ENCODE peak calls at places on chromosomes 4 and X, in six cellular contexts. Y is K562, F is body of pancreas, L is HepG2, A is gastrocnemius medialis, E is heart left ventricle. P is an unnamed sample.

GRCh38 chr4:166675411-166675810 is 558.9 kb downstream of the SPOCK3 start:
- ATAC-seq in A (no peak), E (no peak), Y (no peak), L (no peak), F (no peak), P (no peak)

GRCh38 chr4:161538941-161539340 is 624.9 kb downstream of the FSTL5 start:
- ATAC-seq in A (no peak), E (no peak), L (no peak), F (no peak), Y (no peak), P (no peak)

GRCh38 chr4:151486166-151486565 is 77.2 kb downstream of the FHIP1A start:
- ATAC-seq in Y (no peak), A (no peak), F (no peak), L (no peak), E (no peak), P (no peak)

GRCh38 chrX:41703574-41704029 is 14.8 kb downstream of the GPR34 start:
- ATAC-seq in F (no peak), Y (no peak), L (no peak), E (no peak), A (no peak), P (no peak)

GRCh38 chr4:109301691-109302365 is 630 bp downstream of the COL25A1 start:
- ATAC-seq in Y (no peak), E (no peak), A (no peak), L (no peak), F (peak; percentile 21), P (peak; percentile 32)

GRCh38 chr4:1229117-1229849 is 19.6 kb downstream of the CTBP1 start:
- ATAC-seq in E (no peak), L (no peak), F (no peak), Y (no peak), A (no peak), P (no peak)

GRCh38 chr4:127747883-127748282 is 17.7 kb downstream of the SLC25A31 start:
- ATAC-seq in E (no peak), Y (no peak), F (no peak), A (peak; percentile 54), L (no peak), P (no peak)

GRCh38 chr4:4415107-4415805 is 28.4 kb downstream of the NSG1 start:
- ATAC-seq in L (no peak), A (no peak), E (no peak), Y (no peak), F (no peak), P (no peak)

GRCh38 chr4:118898684-118899138 is 10.1 kb downstream of the SYNPO2 start:
- ATAC-seq in F (no peak), L (no peak), A (peak; percentile 79), Y (no peak), E (peak; percentile 88), P (peak; percentile 89)

GRCh38 chr4:168488800-168489404 is 8.0 kb upstream of the PALLD start:
- ATAC-seq in L (no peak), F (no peak), E (peak; percentile 77), A (peak; percentile 85), Y (no peak), P (no peak)

GRCh38 chr4:145278341-145279121 is 98.1 kb upstream of the OTUD4 start:
- ATAC-seq in E (no peak), A (peak; percentile 17), L (no peak), F (no peak), Y (peak; percentile 94), P (no peak)

GRCh38 chrX:41481264-41482109 is 34.3 kb downstream of the NYX start:
- ATAC-seq in A (no peak), Y (peak; percentile 91), E (no peak), L (peak; percentile 88), F (no peak), P (no peak)

GRCh38 chr4:117900832-117901231 is 133.5 kb upstream of the NDST3 start:
- ATAC-seq in Y (no peak), A (no peak), L (no peak), F (no peak), E (no peak), P (no peak)

GRCh38 chr4:24966076-24966475 is 53.2 kb upstream of the CCDC149 start:
- ATAC-seq in F (no peak), E (no peak), L (no peak), A (no peak), Y (no peak), P (no peak)

GRCh38 chrX:10569946-10570345 is 50.4 kb downstream of the MID1 start:
- ATAC-seq in Y (no peak), A (no peak), L (no peak), F (no peak), E (no peak), P (no peak)

GRCh38 chr4:85745939-85746338 is 271.0 kb downstream of the ARHGAP24 start:
- ATAC-seq in F (no peak), A (no peak), Y (no peak), E (no peak), L (no peak), P (no peak)

GRCh38 chrX:21700967-21701366 is 42.8 kb upstream of the KLHL34 start:
- ATAC-seq in Y (no peak), E (no peak), A (peak; percentile 37), L (peak; percentile 41), F (no peak), P (no peak)

GRCh38 chrX:42108140-42108503 is 184.8 kb upstream of the CASK start:
- ATAC-seq in E (no peak), L (no peak), Y (no peak), A (no peak), F (no peak), P (no peak)

GRCh38 chrX:70016513-70016912 is 33.2 kb downstream of the AWAT2 start:
- ATAC-seq in L (no peak), Y (no peak), A (no peak), E (no peak), F (no peak), P (no peak)

GRCh38 chr4:128161138-128161537 is 100.0 kb downstream of the LARP1B start:
- ATAC-seq in L (no peak), F (no peak), Y (peak; percentile 53), E (no peak), A (no peak), P (no peak)

GRCh38 chr4:146273204-146273901 is 59.0 kb downstream of the REELD1 start:
- ATAC-seq in E (no peak), Y (no peak), L (no peak), A (no peak), F (no peak), P (no peak)

GRCh38 chr4:97987019-97987648 is 156.1 kb downstream of the STPG2 start:
- ATAC-seq in F (no peak), L (no peak), E (no peak), Y (no peak), A (no peak), P (no peak)

GRCh38 chrX:139739138-139739537 is 31.2 kb upstream of the MCF2 start:
- ATAC-seq in E (no peak), Y (no peak), L (no peak), A (peak; percentile 47), F (no peak), P (no peak)

GRCh38 chrX:50586407-50586806 is 115.8 kb upstream of the DGKK start:
- ATAC-seq in A (no peak), L (no peak), Y (no peak), E (no peak), F (no peak), P (no peak)

GRCh38 chr4:24604558-24605214 is 20.3 kb upstream of the DHX15 start:
- ATAC-seq in Y (no peak), E (no peak), F (no peak), L (no peak), A (no peak), P (no peak)

DNA sequence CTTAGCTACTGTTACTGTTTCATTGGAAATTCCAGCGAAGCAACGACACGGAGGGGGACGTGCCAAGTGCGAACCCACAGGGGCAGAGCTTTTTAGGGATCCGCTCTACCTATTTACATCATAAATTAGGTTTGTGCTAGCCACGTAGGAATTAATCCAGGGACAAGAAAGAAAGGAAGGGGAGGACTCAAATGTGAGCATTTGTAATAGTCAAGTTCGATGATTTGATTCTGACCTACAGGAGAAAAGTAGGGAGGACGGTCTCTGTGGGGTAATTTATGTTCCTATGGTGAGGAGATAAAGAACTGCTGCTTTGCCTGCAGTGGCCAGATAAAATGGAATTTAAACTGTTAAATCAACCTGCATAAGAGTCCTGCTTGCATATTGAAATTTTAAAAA is 1.7 kb downstream of the INTS6L start:
- ATAC-seq in A (no peak), F (peak; percentile 47), Y (peak; percentile 7), E (no peak), L (no peak), P (no peak)
- TF ChIP-seq POLR2A in A (no peak), F (no peak), Y (peak; percentile 8), E (no peak), L (no peak), P (no peak)

GRCh38 chrX:136529795-136530194 is 2.2 kb upstream of the VGLL1 start:
- ATAC-seq in Y (peak; percentile 92), A (no peak), L (no peak), F (no peak), E (no peak), P (no peak)
- H3K4me3 ChIP-seq in Y (no peak overlapping the region), A (no peak overlapping the region), L (no peak overlapping the region), F (no peak overlapping the region), E (no peak overlapping the region), P (no peak overlapping the region)

GRCh38 chr4:152824561-152824960 is 44.8 kb downstream of the ARFIP1 start:
- ATAC-seq in Y (no peak), F (no peak), L (no peak), A (no peak), E (no peak), P (no peak)

GRCh38 chr4:152822323-152822722 is 42.6 kb downstream of the ARFIP1 start:
- ATAC-seq in Y (no peak), L (no peak), E (no peak), A (no peak), F (no peak), P (no peak)

GRCh38 chr4:152825336-152825735 is 45.6 kb downstream of the ARFIP1 start:
- ATAC-seq in A (no peak), L (no peak), F (no peak), Y (no peak), E (no peak), P (no peak)

GRCh38 chr4:152831416-152831815 is 51.7 kb downstream of the ARFIP1 start:
- ATAC-seq in F (no peak), A (no peak), Y (no peak), E (no peak), L (no peak), P (no peak)

GRCh38 chr4:152828122-152828521 is 48.4 kb downstream of the ARFIP1 start:
- ATAC-seq in L (no peak), Y (no peak), A (no peak), E (no peak), F (no peak), P (no peak)
- TF ChIP-seq POLR2A in L (no peak), Y (no peak), A (no peak), E (no peak), F (no peak), P (no peak)

DNA sequence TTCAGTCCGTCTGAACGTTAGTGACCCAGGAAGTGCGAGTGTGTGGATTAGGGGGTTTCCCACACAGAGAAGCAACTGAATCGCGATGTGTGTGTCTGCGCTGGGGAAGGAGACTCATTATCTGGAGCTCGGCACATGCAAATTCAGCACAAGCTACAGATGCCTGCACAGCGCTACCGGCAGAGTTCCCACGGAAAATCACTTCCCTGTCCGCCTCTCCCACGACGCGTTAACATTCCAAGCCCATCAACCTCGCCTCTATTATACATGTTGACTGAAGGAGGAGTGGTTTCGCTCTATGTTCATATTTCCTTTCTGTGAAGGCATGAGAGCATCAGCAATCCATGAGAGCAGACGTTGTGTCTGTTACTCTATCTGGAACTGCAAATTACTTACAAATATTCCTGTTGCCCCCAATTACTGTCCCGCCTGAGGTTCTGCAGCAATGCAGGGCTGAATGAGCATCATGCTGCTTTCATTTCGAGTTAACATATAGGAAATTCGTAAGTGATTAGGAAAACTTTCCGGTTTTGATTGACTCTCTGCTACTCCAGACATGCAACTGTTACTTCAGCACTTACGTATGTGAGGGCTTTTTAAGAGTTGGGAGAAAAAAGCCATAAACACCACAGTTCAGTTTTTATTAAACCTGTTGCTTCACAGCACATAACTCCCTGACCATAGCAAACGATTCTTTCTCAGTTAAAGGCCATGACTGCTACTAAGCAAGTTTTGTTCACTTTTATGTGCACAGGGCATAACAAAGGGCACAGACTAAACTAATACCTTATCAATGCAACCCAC is 15.0 kb upstream of the MTNR1A start:
- ATAC-seq in Y (peak; percentile 51), L (peak; percentile 63), F (peak; percentile 93), E (no peak), A (no peak), P (no peak)
- H3K4me3 ChIP-seq in Y (no peak overlapping the region), L (no peak overlapping the region), F (no peak overlapping the region), E (peak overlapping the region; percentile 40), A (no peak overlapping the region), P (peak overlapping the region; percentile 30)